ENCODE peak calls at places on chromosomes 6 and 20, in four cellular contexts. N, Z, G and R are unnamed samples.

GRCh38 chr6:3561745-3562144 is 104.9 kb upstream of the SLC22A23 start:
- DNase-seq in N (no peak), Z (no peak), G (no peak), R (no peak)

GRCh38 chr6:34148864-34149810 is 3.2 kb upstream of the GRM4 start:
- DNase-seq in N (no peak), Z (no peak), G (no peak), R (peak)

GRCh38 chr6:36662380-36662779 is 16.1 kb upstream of the CDKN1A start:
- DNase-seq in N (no peak), Z (no peak), G (no peak), R (no peak)

GRCh38 chr6:20213271-20213798 is 1.1 kb upstream of the MBOAT1 start:
- DNase-seq in N (no peak), Z (peak), G (no peak), R (no peak)

GRCh38 chr6:13248053-13248452 is 80.3 kb downstream of the TBC1D7 start:
- DNase-seq in N (peak), Z (no peak), G (peak), R (no peak)

GRCh38 chr20:47198996-47199552 is 157.4 kb downstream of the ZMYND8 start:
- DNase-seq in N (no peak), Z (no peak), G (no peak), R (no peak)

GRCh38 chr6:129032602-129033001 is 149.7 kb downstream of the LAMA2 start:
- DNase-seq in N (no peak), Z (no peak), G (no peak), R (no peak)

GRCh38 chr20:59047938-59048680 is 5.5 kb upstream of the PRELID3B start:
- DNase-seq in N (peak), Z (peak), G (no peak), R (no peak)

GRCh38 chr6:119566546-119567263 is 217.1 kb upstream of the MAN1A1 start:
- DNase-seq in N (no peak), Z (no peak), G (no peak), R (no peak)

GRCh38 chr6:19995575-19996257 is 158.5 kb downstream of the ID4 start:
- DNase-seq in N (no peak), Z (no peak), G (no peak), R (no peak)

GRCh38 chr6:140138311-140138994 is 764.0 kb upstream of the CITED2 start:
- DNase-seq in N (no peak), Z (no peak), G (no peak), R (no peak)

GRCh38 chr20:61252601-61253263 is 671 bp downstream of the CDH4 start:
- DNase-seq in N (no peak), Z (no peak), G (no peak), R (peak)

GRCh38 chr6:87623248-87623647 is 33.3 kb downstream of the ORC3 start:
- DNase-seq in N (no peak), Z (no peak), G (no peak), R (no peak)

GRCh38 chr6:133590814-133591213 is 298.1 kb upstream of the TCF21 start:
- DNase-seq in N (peak), Z (no peak), G (no peak), R (no peak)

GRCh38 chr6:138182939-138183791 is 21.4 kb downstream of the ARFGEF3 start:
- DNase-seq in N (no peak), Z (peak), G (no peak), R (no peak)

GRCh38 chr20:4480104-4480503 is 241.6 kb upstream of the PRND start:
- DNase-seq in N (no peak), Z (no peak), G (no peak), R (no peak)

GRCh38 chr6:39910164-39910563 is 24.1 kb downstream of the MOCS1 start:
- DNase-seq in N (no peak), Z (no peak), G (no peak), R (no peak)

GRCh38 chr6:163710552-163710951 is 296.0 kb downstream of the QKI start:
- DNase-seq in N (no peak), Z (no peak), G (no peak), R (no peak)

GRCh38 chr6:138309695-138310094 is 68.0 kb upstream of the SMIM28 start:
- DNase-seq in N (no peak), Z (no peak), G (no peak), R (no peak)

GRCh38 chr20:49594143-49594928 is 26.4 kb upstream of the PTGIS start:
- DNase-seq in N (no peak), Z (no peak), G (no peak), R (no peak)

GRCh38 chr6:20599302-20600051 is 65.2 kb downstream of the CDKAL1 start:
- DNase-seq in N (no peak), Z (no peak), G (no peak), R (no peak)

GRCh38 chr6:44462797-44463770 is 75.6 kb downstream of the CDC5L start:
- DNase-seq in N (no peak), Z (no peak), G (no peak), R (no peak)

GRCh38 chr6:136429681-136430080 is 120.5 kb downstream of the MAP7 start:
- DNase-seq in N (no peak), Z (peak), G (no peak), R (no peak)

GRCh38 chr6:124027392-124027791 is 223.7 kb downstream of the NKAIN2 start:
- DNase-seq in N (no peak), Z (no peak), G (no peak), R (no peak)

GRCh38 chr6:149938571-149939462 is 3.0 kb upstream of the ULBP2 start:
- DNase-seq in N (no peak), Z (no peak), G (no peak), R (no peak)